ENCODE peak calls at places on chromosome 9, in ten cellular contexts. One of them, this sample, is unnamed. For H3K9me3, the result is how much of the 10 kb centered on the place peaks cover.

GRCh38 chr9:136122425-136123383 is 4.0 kb upstream of the TMEM250 start:
- DNase-seq in CD4-positive, alpha-beta memory T cell: peak
- DNase-seq in psoas muscle: peak
- DNase-seq in tibial nerve: peak
- DNase-seq in thoracic aorta: peak
- DNase-seq in SJSA1: peak
- DNase-seq in cardiac muscle cell: peak
- DNase-seq in GM23248: peak
- DNase-seq in tibial artery: peak
- DNase-seq in body of pancreas: peak
- DNase-seq in this sample: peak

GRCh38 chr9:120153258-120153657 is 426.7 kb downstream of the CDK5RAP2 start:
- DNase-seq in GM23248: no peak
- DNase-seq in tibial artery: no peak
- DNase-seq in cardiac muscle cell: no peak
- DNase-seq in body of pancreas: no peak
- DNase-seq in tibial nerve: no peak
- DNase-seq in CD4-positive, alpha-beta memory T cell: no peak
- DNase-seq in psoas muscle: no peak
- DNase-seq in thoracic aorta: no peak
- DNase-seq in SJSA1: no peak
- DNase-seq in this sample: no peak

GRCh38 chr9:72145093-72145492 is 4.1 kb upstream of the GDA start:
- DNase-seq in GM23248: peak
- DNase-seq in cardiac muscle cell: no peak
- DNase-seq in tibial nerve: no peak
- DNase-seq in SJSA1: no peak
- DNase-seq in CD4-positive, alpha-beta memory T cell: no peak
- DNase-seq in psoas muscle: no peak
- DNase-seq in body of pancreas: no peak
- DNase-seq in tibial artery: no peak
- DNase-seq in thoracic aorta: no peak
- DNase-seq in this sample: no peak

GRCh38 chr9:131046581-131047202 is 37.7 kb downstream of the LAMC3 start:
- DNase-seq in GM23248: peak
- DNase-seq in psoas muscle: peak
- DNase-seq in cardiac muscle cell: peak
- DNase-seq in tibial nerve: peak
- DNase-seq in thoracic aorta: peak
- DNase-seq in CD4-positive, alpha-beta memory T cell: peak
- DNase-seq in tibial artery: peak
- DNase-seq in body of pancreas: peak
- DNase-seq in SJSA1: peak
- DNase-seq in this sample: peak

GRCh38 chr9:127783111-127783621 is 2.7 kb upstream of the CDK9 start:
- DNase-seq in GM23248: no peak
- DNase-seq in psoas muscle: peak
- DNase-seq in thoracic aorta: no peak
- DNase-seq in SJSA1: no peak
- DNase-seq in cardiac muscle cell: no peak
- DNase-seq in tibial artery: peak
- DNase-seq in CD4-positive, alpha-beta memory T cell: peak
- DNase-seq in tibial nerve: no peak
- DNase-seq in body of pancreas: peak
- DNase-seq in this sample: peak

GRCh38 chr9:1946506-1946905 is 68.6 kb upstream of the SMARCA2 start:
- DNase-seq in CD4-positive, alpha-beta memory T cell: no peak
- DNase-seq in psoas muscle: no peak
- DNase-seq in GM23248: peak
- DNase-seq in tibial artery: no peak
- DNase-seq in cardiac muscle cell: no peak
- DNase-seq in SJSA1: no peak
- DNase-seq in body of pancreas: no peak
- DNase-seq in thoracic aorta: no peak
- DNase-seq in tibial nerve: no peak
- DNase-seq in this sample: no peak

GRCh38 chr9:90827181-90827866 is 25.7 kb downstream of the SYK start:
- DNase-seq in thoracic aorta: no peak
- DNase-seq in SJSA1: no peak
- DNase-seq in tibial artery: peak
- DNase-seq in GM23248: no peak
- DNase-seq in body of pancreas: peak
- DNase-seq in psoas muscle: no peak
- DNase-seq in CD4-positive, alpha-beta memory T cell: no peak
- DNase-seq in cardiac muscle cell: no peak
- DNase-seq in tibial nerve: no peak
- DNase-seq in this sample: no peak

GRCh38 chr9:38311382-38312270 is 80.9 kb upstream of the ALDH1B1 start:
- DNase-seq in psoas muscle: no peak
- DNase-seq in body of pancreas: no peak
- DNase-seq in tibial nerve: no peak
- DNase-seq in CD4-positive, alpha-beta memory T cell: no peak
- DNase-seq in tibial artery: no peak
- DNase-seq in cardiac muscle cell: peak
- DNase-seq in SJSA1: no peak
- DNase-seq in thoracic aorta: peak
- DNase-seq in GM23248: no peak
- DNase-seq in this sample: no peak

GRCh38 chr9:21081451-21081850 is 3.7 kb upstream of the IFNB1 start:
- DNase-seq in body of pancreas: no peak
- DNase-seq in tibial nerve: no peak
- DNase-seq in cardiac muscle cell: no peak
- DNase-seq in tibial artery: no peak
- DNase-seq in SJSA1: no peak
- DNase-seq in psoas muscle: no peak
- DNase-seq in CD4-positive, alpha-beta memory T cell: no peak
- DNase-seq in thoracic aorta: no peak
- DNase-seq in GM23248: no peak
- DNase-seq in this sample: no peak

GRCh38 chr9:132114102-132114707 is 34.5 kb upstream of the MED27 start:
- DNase-seq in GM23248: peak
- DNase-seq in tibial nerve: peak
- DNase-seq in tibial artery: peak
- DNase-seq in cardiac muscle cell: peak
- DNase-seq in thoracic aorta: no peak
- DNase-seq in SJSA1: peak
- DNase-seq in psoas muscle: peak
- DNase-seq in CD4-positive, alpha-beta memory T cell: peak
- DNase-seq in body of pancreas: peak
- DNase-seq in this sample: peak

GRCh38 chr9:108297025-108297424 is 558.8 kb downstream of the ACTL7B start:
- DNase-seq in SJSA1: no peak
- DNase-seq in tibial nerve: peak
- DNase-seq in CD4-positive, alpha-beta memory T cell: no peak
- DNase-seq in tibial artery: peak
- DNase-seq in psoas muscle: peak
- DNase-seq in cardiac muscle cell: no peak
- DNase-seq in thoracic aorta: no peak
- DNase-seq in GM23248: peak
- DNase-seq in body of pancreas: peak
- DNase-seq in this sample: no peak

GRCh38 chr9:78300209-78300608 is 3.3 kb downstream of the PSAT1 start:
- DNase-seq in GM23248: no peak
- DNase-seq in tibial nerve: no peak
- DNase-seq in SJSA1: no peak
- DNase-seq in thoracic aorta: no peak
- DNase-seq in CD4-positive, alpha-beta memory T cell: no peak
- DNase-seq in cardiac muscle cell: no peak
- DNase-seq in tibial artery: no peak
- DNase-seq in body of pancreas: peak
- DNase-seq in psoas muscle: no peak
- DNase-seq in this sample: no peak

GRCh38 chr9:90835206-90835605 is 33.6 kb downstream of the SYK start:
- DNase-seq in CD4-positive, alpha-beta memory T cell: no peak
- DNase-seq in cardiac muscle cell: no peak
- DNase-seq in GM23248: no peak
- DNase-seq in thoracic aorta: no peak
- DNase-seq in body of pancreas: no peak
- DNase-seq in SJSA1: no peak
- DNase-seq in tibial artery: no peak
- DNase-seq in psoas muscle: no peak
- DNase-seq in tibial nerve: no peak
- DNase-seq in this sample: no peak

GRCh38 chr9:79778581-79778980 is 206.8 kb downstream of the TLE4 start:
- DNase-seq in thoracic aorta: no peak
- DNase-seq in psoas muscle: no peak
- DNase-seq in tibial artery: no peak
- DNase-seq in CD4-positive, alpha-beta memory T cell: no peak
- DNase-seq in GM23248: no peak
- DNase-seq in SJSA1: no peak
- DNase-seq in body of pancreas: no peak
- DNase-seq in cardiac muscle cell: no peak
- DNase-seq in tibial nerve: no peak
- DNase-seq in this sample: no peak

GRCh38 chr9:88477300-88477751 is 57.7 kb upstream of the NXNL2 start:
- DNase-seq in psoas muscle: no peak
- DNase-seq in CD4-positive, alpha-beta memory T cell: no peak
- DNase-seq in tibial artery: no peak
- DNase-seq in cardiac muscle cell: no peak
- DNase-seq in thoracic aorta: no peak
- DNase-seq in tibial nerve: no peak
- DNase-seq in GM23248: peak
- DNase-seq in SJSA1: peak
- DNase-seq in body of pancreas: no peak
- DNase-seq in this sample: no peak

GRCh38 chr9:127081250-127082185 is 40.9 kb downstream of the ANGPTL2 start:
- DNase-seq in psoas muscle: no peak
- DNase-seq in body of pancreas: no peak
- DNase-seq in cardiac muscle cell: no peak
- DNase-seq in SJSA1: no peak
- DNase-seq in tibial artery: no peak
- DNase-seq in thoracic aorta: no peak
- DNase-seq in tibial nerve: no peak
- DNase-seq in GM23248: peak
- DNase-seq in CD4-positive, alpha-beta memory T cell: no peak
- DNase-seq in this sample: no peak

GRCh38 chr9:127162567-127163365 is 40.3 kb upstream of the ANGPTL2 start:
- DNase-seq in GM23248: no peak
- DNase-seq in psoas muscle: no peak
- DNase-seq in CD4-positive, alpha-beta memory T cell: no peak
- DNase-seq in tibial nerve: no peak
- DNase-seq in SJSA1: no peak
- DNase-seq in thoracic aorta: no peak
- DNase-seq in cardiac muscle cell: no peak
- DNase-seq in body of pancreas: no peak
- DNase-seq in tibial artery: no peak
- DNase-seq in this sample: no peak

GRCh38 chr9:87678650-87679355 is 47.1 kb upstream of the CTSL start:
- DNase-seq in GM23248: peak
- DNase-seq in tibial artery: peak
- DNase-seq in psoas muscle: no peak
- DNase-seq in thoracic aorta: no peak
- DNase-seq in SJSA1: no peak
- DNase-seq in body of pancreas: peak
- DNase-seq in cardiac muscle cell: peak
- DNase-seq in tibial nerve: peak
- DNase-seq in CD4-positive, alpha-beta memory T cell: peak
- DNase-seq in this sample: peak

GRCh38 chr9:36029765-36030528 is 6.8 kb upstream of the RECK start:
- DNase-seq in body of pancreas: no peak
- DNase-seq in cardiac muscle cell: no peak
- DNase-seq in SJSA1: no peak
- DNase-seq in thoracic aorta: no peak
- DNase-seq in GM23248: peak
- DNase-seq in tibial artery: no peak
- DNase-seq in psoas muscle: no peak
- DNase-seq in CD4-positive, alpha-beta memory T cell: no peak
- DNase-seq in tibial nerve: no peak
- DNase-seq in this sample: no peak

GRCh38 chr9:134642385-134643181 is 980 bp downstream of the COL5A1 start:
- DNase-seq in thoracic aorta: no peak
- DNase-seq in GM23248: peak
- DNase-seq in psoas muscle: peak
- DNase-seq in cardiac muscle cell: peak
- DNase-seq in SJSA1: peak
- DNase-seq in tibial artery: peak
- DNase-seq in CD4-positive, alpha-beta memory T cell: no peak
- DNase-seq in tibial nerve: peak
- DNase-seq in body of pancreas: peak
- DNase-seq in this sample: no peak
- H3K27ac ChIP-seq in thoracic aorta: peak
- H3K27ac ChIP-seq in GM23248: peak
- H3K27ac ChIP-seq in psoas muscle: peak
- H3K27ac ChIP-seq in cardiac muscle cell: no peak
- H3K27ac ChIP-seq in SJSA1: peak
- H3K27ac ChIP-seq in tibial artery: peak
- H3K27ac ChIP-seq in CD4-positive, alpha-beta memory T cell: no peak
- H3K27ac ChIP-seq in tibial nerve: peak
- H3K27ac ChIP-seq in body of pancreas: no peak
- H3K27ac ChIP-seq in this sample: no peak

GRCh38 chr9:111548623-111549022 is 23.6 kb downstream of the ZNF483 start:
- DNase-seq in tibial artery: no peak
- DNase-seq in CD4-positive, alpha-beta memory T cell: no peak
- DNase-seq in cardiac muscle cell: no peak
- DNase-seq in thoracic aorta: no peak
- DNase-seq in psoas muscle: no peak
- DNase-seq in GM23248: no peak
- DNase-seq in SJSA1: no peak
- DNase-seq in tibial nerve: no peak
- DNase-seq in body of pancreas: no peak
- DNase-seq in this sample: no peak
- H3K9me3 ChIP-seq in tibial artery: half or more
- H3K9me3 ChIP-seq in CD4-positive, alpha-beta memory T cell: under half
- H3K9me3 ChIP-seq in cardiac muscle cell: under half
- H3K9me3 ChIP-seq in thoracic aorta: half or more
- H3K9me3 ChIP-seq in psoas muscle: half or more
- H3K9me3 ChIP-seq in GM23248: under half
- H3K9me3 ChIP-seq in SJSA1: under half
- H3K9me3 ChIP-seq in tibial nerve: under half
- H3K9me3 ChIP-seq in body of pancreas: under half
- H3K9me3 ChIP-seq in this sample: half or more

GRCh38 chr9:6928863-6929262 is 171.1 kb downstream of the KDM4C start:
- DNase-seq in tibial nerve: no peak
- DNase-seq in GM23248: no peak
- DNase-seq in thoracic aorta: no peak
- DNase-seq in tibial artery: no peak
- DNase-seq in psoas muscle: no peak
- DNase-seq in SJSA1: no peak
- DNase-seq in CD4-positive, alpha-beta memory T cell: no peak
- DNase-seq in cardiac muscle cell: no peak
- DNase-seq in body of pancreas: no peak
- DNase-seq in this sample: no peak
- H3K27ac ChIP-seq in tibial nerve: no peak
- H3K27ac ChIP-seq in GM23248: no peak
- H3K27ac ChIP-seq in thoracic aorta: no peak
- H3K27ac ChIP-seq in tibial artery: no peak
- H3K27ac ChIP-seq in psoas muscle: no peak
- H3K27ac ChIP-seq in SJSA1: no peak
- H3K27ac ChIP-seq in CD4-positive, alpha-beta memory T cell: no peak
- H3K27ac ChIP-seq in cardiac muscle cell: no peak
- H3K27ac ChIP-seq in body of pancreas: no peak
- H3K27ac ChIP-seq in this sample: no peak

DNA sequence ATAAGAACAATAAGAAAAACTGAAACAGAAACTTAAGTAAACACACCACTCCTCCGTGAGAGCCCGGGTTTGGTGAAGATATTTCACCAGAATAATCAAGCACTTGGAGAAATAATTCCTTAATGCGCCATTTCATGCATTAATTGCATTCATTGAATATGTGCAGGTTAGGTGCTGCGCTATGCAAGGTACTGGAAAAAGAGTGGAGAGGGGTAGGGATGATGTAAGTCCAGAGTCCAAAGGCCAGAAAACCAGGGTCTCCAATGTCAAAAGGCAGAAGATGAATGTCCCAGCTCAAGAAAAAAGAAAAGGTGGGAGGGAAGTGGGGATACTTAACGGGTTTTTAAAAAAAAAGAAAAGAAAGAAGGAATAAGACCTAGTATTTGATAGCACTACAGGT is 669 bp upstream of the ZFP37 start:
- DNase-seq in SJSA1: no peak
- DNase-seq in tibial nerve: no peak
- DNase-seq in thoracic aorta: no peak
- DNase-seq in body of pancreas: no peak
- DNase-seq in CD4-positive, alpha-beta memory T cell: no peak
- DNase-seq in GM23248: no peak
- DNase-seq in psoas muscle: no peak
- DNase-seq in tibial artery: no peak
- DNase-seq in cardiac muscle cell: peak
- DNase-seq in this sample: no peak
- H3K9me3 ChIP-seq in SJSA1: under half
- H3K9me3 ChIP-seq in tibial nerve: under half
- H3K9me3 ChIP-seq in thoracic aorta: under half
- H3K9me3 ChIP-seq in body of pancreas: under half
- H3K9me3 ChIP-seq in CD4-positive, alpha-beta memory T cell: under half
- H3K9me3 ChIP-seq in GM23248: under half
- H3K9me3 ChIP-seq in psoas muscle: under half
- H3K9me3 ChIP-seq in tibial artery: half or more
- H3K9me3 ChIP-seq in cardiac muscle cell: under half
- H3K9me3 ChIP-seq in this sample: half or more